ENCODE peak calls at places on chromosomes 12 and 14, in eight cellular contexts. V, O, B, H, E, D, N and U are unnamed samples.

GRCh38 chr14:96616168-96616681 is 114.0 kb downstream of the PAPOLA start:
- DNase-seq in V (no peak), B (no peak), D (no peak), N (no peak), H (no peak), E (no peak), O (no peak), U (no peak)

GRCh38 chr12:128266559-128267245 is at the start of gene TMEM132C:
- DNase-seq in O (no peak), D (peak; percentile 23), B (no peak), H (no peak), V (no peak), E (no peak), N (no peak), U (peak; percentile 63)

GRCh38 chr12:13173537-13173936 is 23.0 kb upstream of the EMP1 start:
- DNase-seq in D (peak; percentile 69), V (peak; percentile 64), E (peak; percentile 70), N (no peak), B (peak; percentile 90), O (peak; percentile 38), H (peak; percentile 31), U (peak; percentile 75)

GRCh38 chr12:116074686-116075085 is 202.8 kb downstream of the MED13L start:
- DNase-seq in E (no peak), D (no peak), V (no peak), B (no peak), N (no peak), O (no peak), H (no peak), U (no peak)

GRCh38 chr12:47238665-47239064 is 158.9 kb upstream of the AMIGO2 start:
- DNase-seq in E (no peak), N (no peak), B (no peak), D (no peak), V (no peak), H (no peak), O (no peak), U (no peak)

GRCh38 chr12:95836185-95836609 is 22.6 kb upstream of the SNRPF start:
- DNase-seq in E (no peak), B (no peak), H (no peak), N (no peak), V (no peak), D (no peak), O (peak; percentile 87), U (no peak)

GRCh38 chr12:15143467-15143866 is 77.8 kb downstream of the RERG start:
- DNase-seq in D (no peak), E (no peak), N (no peak), H (no peak), O (no peak), V (no peak), B (no peak), U (no peak)

GRCh38 chr12:68932123-68932700 is 759 bp downstream of the CPM start:
- DNase-seq in N (no peak), V (no peak), O (no peak), B (no peak), E (no peak), D (no peak), H (no peak), U (peak; percentile 31)

DNA sequence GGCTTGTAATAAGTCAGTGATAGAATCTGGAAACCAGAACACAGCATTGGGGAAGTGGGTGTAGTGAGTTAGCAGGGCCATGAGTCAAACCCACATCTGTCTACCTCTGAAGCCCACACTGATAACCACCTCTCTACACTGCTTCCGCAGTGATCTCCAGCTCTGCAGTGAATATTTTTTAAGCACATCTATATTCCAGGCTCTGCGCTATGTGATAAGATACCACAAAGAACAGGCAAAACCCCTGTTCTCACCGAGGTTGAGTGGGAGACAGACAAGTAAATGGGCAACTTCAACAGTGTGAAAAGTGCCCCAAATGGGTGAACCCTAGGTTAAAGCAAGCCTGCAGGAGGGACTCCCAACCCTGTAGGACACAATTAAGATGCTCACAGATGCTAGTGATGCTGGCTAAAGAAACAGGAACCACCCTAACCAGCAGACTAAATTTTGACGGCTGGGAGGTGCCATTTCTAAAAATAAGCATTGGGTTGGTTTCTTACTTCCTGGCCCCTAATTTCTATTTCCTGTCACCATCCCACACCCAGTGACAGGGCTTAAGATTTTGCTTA is 375.0 kb downstream of the DPF3 start:
- DNase-seq in D (no peak), N (no peak), H (no peak), O (no peak), E (no peak), B (no peak), V (no peak), U (no peak)
- TF ChIP-seq POLR2A in D (no peak), N (no peak), H (no peak), O (no peak), E (no peak), B (no peak), V (no peak), U (no peak)

GRCh38 chr12:49301759-49302158 is 6.8 kb downstream of the PRPH start:
- DNase-seq in N (no peak), O (no peak), D (no peak), E (no peak), V (no peak), B (no peak), H (no peak), U (no peak)

GRCh38 chr12:49309361-49309760 is 13.7 kb upstream of the TROAP start:
- DNase-seq in N (no peak), E (no peak), H (no peak), V (peak; percentile 20), D (no peak), B (peak; percentile 42), O (no peak), U (no peak)

GRCh38 chr12:49305762-49306161 is 10.8 kb downstream of the PRPH start:
- DNase-seq in E (no peak), H (no peak), D (no peak), O (no peak), V (no peak), N (no peak), B (peak; percentile 39), U (no peak)

DNA sequence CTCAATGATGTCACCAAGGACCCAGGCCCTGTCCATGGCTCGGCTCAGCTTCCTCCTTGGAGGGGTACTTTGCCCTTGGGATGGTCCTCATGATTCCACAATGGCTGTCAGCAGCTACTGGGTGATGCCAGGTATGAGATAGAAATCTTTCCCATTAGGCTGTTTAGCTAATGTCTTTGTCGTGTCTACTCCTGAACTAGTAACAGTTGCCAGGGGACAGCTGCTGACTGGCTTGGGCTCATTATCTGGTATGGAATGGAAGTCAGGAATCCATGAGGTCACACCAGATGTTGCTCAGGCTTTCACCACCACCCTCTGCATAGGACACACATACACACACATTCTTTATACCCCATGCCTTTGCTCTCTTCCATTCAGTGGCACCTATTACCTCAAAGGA is 9.2 kb downstream of the PRPH start:
- DNase-seq in H (no peak), D (no peak), N (no peak), E (no peak), V (no peak), O (no peak), B (no peak), U (no peak)
- H3K27me3 ChIP-seq in H (peaks cover 1% of the 10 kb centered on the region), D (no peaks in the 10 kb centered on the region), N (no peaks in the 10 kb centered on the region), E (no peaks in the 10 kb centered on the region), V (no peaks in the 10 kb centered on the region), O (peaks cover 22% of the 10 kb centered on the region), B (peaks cover 58% of the 10 kb centered on the region), U (no peaks in the 10 kb centered on the region)

DNA sequence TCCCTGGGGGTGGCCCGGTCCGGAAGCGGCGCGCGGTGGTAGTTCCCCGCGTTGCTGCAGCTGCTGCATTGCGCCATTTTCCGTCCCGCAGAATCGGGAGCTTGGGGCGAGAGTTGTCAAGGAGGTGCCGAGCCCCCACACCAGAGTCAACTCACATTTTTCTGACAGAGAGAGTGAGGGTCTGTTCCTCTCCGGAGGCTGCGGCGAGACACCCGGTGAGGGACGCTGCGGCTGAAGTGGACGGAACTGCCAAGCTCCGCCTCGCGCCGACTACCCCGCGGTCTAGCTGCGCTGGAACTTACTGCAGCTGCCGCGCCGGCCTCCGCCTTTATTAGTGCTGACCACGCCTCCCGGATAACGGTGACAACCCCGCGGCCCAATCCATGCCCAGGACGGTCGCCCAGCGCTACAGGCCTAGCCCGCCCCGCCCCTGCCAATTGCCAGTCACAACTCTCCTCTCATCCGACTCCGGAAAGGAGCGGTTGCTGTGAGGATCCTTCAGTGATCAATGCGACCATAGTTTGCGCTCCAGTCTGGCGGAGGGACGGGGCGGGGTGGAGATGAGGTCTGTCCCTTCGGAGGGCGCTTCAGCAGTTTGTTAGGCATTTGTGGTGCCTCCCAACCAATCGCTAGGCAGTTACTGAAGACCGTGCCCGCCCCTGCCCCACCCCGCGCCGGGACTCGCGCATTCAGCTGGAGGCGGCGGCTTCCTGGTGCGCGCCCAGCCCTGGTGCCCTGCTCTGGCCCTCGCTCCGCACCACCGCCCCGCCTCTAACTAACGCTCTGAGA is at the start of gene VAMP1:
- DNase-seq in N (peak; percentile 99), B (peak; percentile 99), O (peak; percentile 97), D (peak; percentile 96), H (peak; percentile 98), E (peak; percentile 98), V (peak; percentile 99), U (peak; percentile 99)
- TF ChIP-seq POLR2A in N (peak; percentile 100), B (peak; percentile 99), O (peak; percentile 99), D (peak; percentile 99), H (peak; percentile 99), E (peak; percentile 92), V (peak; percentile 92), U (peak; percentile 82)

GRCh38 chr14:99273724-99274345 is 1.8 kb upstream of the BCL11B start:
- DNase-seq in D (no peak), V (peak; percentile 58), E (no peak), B (no peak), O (no peak), N (no peak), H (no peak), U (no peak)

GRCh38 chr14:99271288-99271941 is 582 bp downstream of the BCL11B start:
- DNase-seq in B (no peak), O (no peak), N (no peak), V (no peak), D (no peak), E (no peak), H (no peak), U (no peak)

GRCh38 chr14:99271951-99272668 is at the start of gene BCL11B:
- DNase-seq in B (no peak), D (peak; percentile 37), N (peak; percentile 55), V (peak; percentile 91), H (peak; percentile 45), E (peak; percentile 54), O (peak; percentile 84), U (peak; percentile 91)

GRCh38 chr14:99273025-99273723 is 1.2 kb upstream of the BCL11B start:
- DNase-seq in E (no peak), O (peak; percentile 9), B (no peak), D (no peak), V (peak; percentile 67), H (no peak), N (no peak), U (peak; percentile 88)

DNA sequence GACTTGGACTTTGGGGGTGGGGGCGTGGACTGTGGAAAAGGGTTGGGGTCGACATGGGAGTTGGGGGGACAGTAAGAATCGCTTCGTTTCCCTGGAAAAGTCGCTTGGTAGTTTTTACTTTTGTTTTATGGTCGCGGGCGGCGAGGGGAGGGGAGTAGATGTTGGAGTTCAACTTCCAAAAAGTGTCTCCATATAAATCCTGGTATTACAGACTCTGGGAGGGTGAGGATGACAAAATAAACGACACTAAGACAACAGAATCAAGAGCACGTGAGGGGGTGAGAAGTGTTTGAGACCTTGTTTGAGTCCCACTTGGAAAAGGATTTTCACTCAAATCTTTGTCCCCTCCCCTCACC is 650 bp upstream of the BCL11B start:
- DNase-seq in D (no peak), N (no peak), O (no peak), E (no peak), V (no peak), B (no peak), H (no peak), U (no peak)
- H3K27me3 ChIP-seq in D (peaks cover 19% of the 10 kb centered on the region), N (peaks cover 39% of the 10 kb centered on the region), O (peaks cover 89% of the 10 kb centered on the region), E (peaks cover 14% of the 10 kb centered on the region), V (no peaks in the 10 kb centered on the region), B (peaks cover 90% of the 10 kb centered on the region), H (peaks cover 64% of the 10 kb centered on the region), U (no peaks in the 10 kb centered on the region)